ENCODE peak calls at places on chromosomes 6 and 20, in five cellular contexts. One of them, this sample, is unnamed.

GRCh38 chr6:154592199-154592860 is 81.8 kb upstream of the CNKSR3 start:
- DNase-seq in lung: no peak
- DNase-seq in upper lobe of right lung: no peak
- DNase-seq in MM.1S: no peak
- DNase-seq in lower lobe of right lung: no peak
- DNase-seq in this sample: no peak

GRCh38 chr6:159716247-159717086 is 10.8 kb upstream of the WTAP start:
- DNase-seq in lung: no peak
- DNase-seq in lower lobe of right lung: no peak
- DNase-seq in MM.1S: no peak
- DNase-seq in upper lobe of right lung: no peak
- DNase-seq in this sample: peak; percentile 97

GRCh38 chr6:156164701-156165454 is 612.3 kb upstream of the ARID1B start:
- DNase-seq in upper lobe of right lung: no peak
- DNase-seq in lung: no peak
- DNase-seq in lower lobe of right lung: no peak
- DNase-seq in MM.1S: no peak
- DNase-seq in this sample: no peak

GRCh38 chr20:23049933-23050838 is 714 bp upstream of the THBD start:
- DNase-seq in lower lobe of right lung: peak; percentile 81
- DNase-seq in MM.1S: no peak
- DNase-seq in lung: peak; percentile 67
- DNase-seq in upper lobe of right lung: peak; percentile 83
- DNase-seq in this sample: no peak

GRCh38 chr20:43448748-43449535 is 8.8 kb upstream of the SRSF6 start:
- DNase-seq in MM.1S: peak; percentile 40
- DNase-seq in upper lobe of right lung: no peak
- DNase-seq in lower lobe of right lung: no peak
- DNase-seq in lung: no peak
- DNase-seq in this sample: peak; percentile 45

GRCh38 chr20:25486377-25486776 is 78.9 kb downstream of the GINS1 start:
- DNase-seq in lower lobe of right lung: no peak
- DNase-seq in lung: no peak
- DNase-seq in upper lobe of right lung: no peak
- DNase-seq in MM.1S: no peak
- DNase-seq in this sample: no peak

GRCh38 chr6:157478926-157479325 is 97.9 kb downstream of the ZDHHC14 start:
- DNase-seq in lung: no peak
- DNase-seq in upper lobe of right lung: no peak
- DNase-seq in lower lobe of right lung: no peak
- DNase-seq in MM.1S: no peak
- DNase-seq in this sample: no peak

GRCh38 chr6:132590362-132590761 is 821 bp upstream of the TAAR5 start:
- DNase-seq in upper lobe of right lung: no peak
- DNase-seq in MM.1S: no peak
- DNase-seq in lung: no peak
- DNase-seq in lower lobe of right lung: no peak
- DNase-seq in this sample: no peak

GRCh38 chr6:157550114-157550989 is 169.4 kb downstream of the ZDHHC14 start:
- DNase-seq in upper lobe of right lung: no peak
- DNase-seq in lung: no peak
- DNase-seq in MM.1S: no peak
- DNase-seq in lower lobe of right lung: no peak
- DNase-seq in this sample: no peak

GRCh38 chr6:154408906-154409500 is 52.4 kb upstream of the IPCEF1 start:
- DNase-seq in MM.1S: no peak
- DNase-seq in lung: no peak
- DNase-seq in lower lobe of right lung: no peak
- DNase-seq in upper lobe of right lung: no peak
- DNase-seq in this sample: peak; percentile 52

GRCh38 chr6:47044418-47044817 is 2.3 kb upstream of the ADGRF1 start:
- DNase-seq in lower lobe of right lung: no peak
- DNase-seq in MM.1S: no peak
- DNase-seq in lung: no peak
- DNase-seq in upper lobe of right lung: no peak
- DNase-seq in this sample: peak; percentile 98

GRCh38 chr6:147833607-147834006 is 325.1 kb downstream of the SAMD5 start:
- DNase-seq in lung: no peak
- DNase-seq in upper lobe of right lung: no peak
- DNase-seq in lower lobe of right lung: no peak
- DNase-seq in MM.1S: no peak
- DNase-seq in this sample: no peak
- TF ChIP-seq CTCF in lung: no peak
- TF ChIP-seq CTCF in upper lobe of right lung: no peak
- TF ChIP-seq CTCF in lower lobe of right lung: no peak
- TF ChIP-seq CTCF in MM.1S: no peak
- TF ChIP-seq CTCF in this sample: no peak

DNA sequence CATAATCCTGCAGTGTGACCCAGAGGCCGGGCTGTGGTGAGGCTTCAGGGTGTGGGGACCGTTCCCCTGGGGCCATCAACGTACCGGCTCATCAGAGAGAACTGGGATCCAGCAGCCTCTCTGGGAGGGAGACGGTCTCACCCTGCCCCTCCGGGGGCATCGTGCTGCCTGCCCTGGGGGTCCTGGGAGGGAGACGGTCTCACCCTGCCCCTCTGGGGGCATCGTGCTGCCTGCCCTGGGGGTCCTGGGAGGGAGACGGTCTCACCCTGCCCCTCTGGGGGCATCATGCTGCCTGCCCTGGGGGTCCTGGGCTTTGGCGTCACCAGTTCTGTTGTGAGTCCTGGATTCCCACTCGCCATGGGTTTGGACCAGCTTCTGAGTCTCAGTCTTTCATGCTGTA is 17.1 kb downstream of the SMOC2 start:
- DNase-seq in upper lobe of right lung: no peak
- DNase-seq in lung: no peak
- DNase-seq in MM.1S: no peak
- DNase-seq in lower lobe of right lung: no peak
- DNase-seq in this sample: no peak
- H3K36me3 ChIP-seq in upper lobe of right lung: no peaks in the 10 kb centered on the region
- H3K36me3 ChIP-seq in lung: no peaks in the 10 kb centered on the region
- H3K36me3 ChIP-seq in MM.1S: no peaks in the 10 kb centered on the region
- H3K36me3 ChIP-seq in lower lobe of right lung: no peaks in the 10 kb centered on the region
- H3K36me3 ChIP-seq in this sample: no peaks in the 10 kb centered on the region

GRCh38 chr6:35757461-35758123 is 18.8 kb upstream of the CLPSL2 start:
- DNase-seq in MM.1S: no peak
- DNase-seq in lower lobe of right lung: no peak
- DNase-seq in lung: no peak
- DNase-seq in upper lobe of right lung: no peak
- DNase-seq in this sample: peak; percentile 29
- TF ChIP-seq CTCF in MM.1S: peak; percentile 13
- TF ChIP-seq CTCF in lower lobe of right lung: no peak
- TF ChIP-seq CTCF in lung: no peak
- TF ChIP-seq CTCF in upper lobe of right lung: no peak
- TF ChIP-seq CTCF in this sample: peak; percentile 33

DNA sequence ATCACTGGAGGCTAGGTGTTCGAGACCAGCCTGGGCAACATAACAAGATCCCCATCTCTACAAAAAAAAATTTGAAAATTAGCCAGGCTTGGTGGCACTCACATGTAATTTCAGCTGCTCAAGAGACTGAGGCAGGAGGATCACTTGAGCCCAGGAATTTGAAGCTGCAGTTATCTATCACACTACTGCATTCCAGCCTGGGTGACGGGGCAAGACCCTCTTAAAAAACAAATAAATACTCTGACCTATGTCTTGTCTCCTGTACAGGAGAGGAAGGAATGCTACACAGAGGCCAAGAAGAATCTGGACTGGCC is 25.8 kb downstream of the COX4I2 start:
- DNase-seq in MM.1S: no peak
- DNase-seq in lung: no peak
- DNase-seq in upper lobe of right lung: no peak
- DNase-seq in lower lobe of right lung: no peak
- DNase-seq in this sample: no peak
- H3K36me3 ChIP-seq in MM.1S: peaks cover 14% of the 10 kb centered on the region
- H3K36me3 ChIP-seq in lung: no peaks in the 10 kb centered on the region
- H3K36me3 ChIP-seq in upper lobe of right lung: peaks cover 30% of the 10 kb centered on the region
- H3K36me3 ChIP-seq in lower lobe of right lung: peaks cover 25% of the 10 kb centered on the region
- H3K36me3 ChIP-seq in this sample: peaks cover 14% of the 10 kb centered on the region

GRCh38 chr20:13212750-13213149 is 8.3 kb upstream of the ISM1 start:
- DNase-seq in MM.1S: no peak
- DNase-seq in upper lobe of right lung: no peak
- DNase-seq in lung: no peak
- DNase-seq in lower lobe of right lung: no peak
- DNase-seq in this sample: peak; percentile 17

GRCh38 chr20:13220194-13220856 is 749 bp upstream of the ISM1 start:
- DNase-seq in MM.1S: no peak
- DNase-seq in lung: peak; percentile 43
- DNase-seq in upper lobe of right lung: peak; percentile 75
- DNase-seq in lower lobe of right lung: peak; percentile 67
- DNase-seq in this sample: peak; percentile 15

GRCh38 chr20:13213335-13213734 is 7.7 kb upstream of the ISM1 start:
- DNase-seq in MM.1S: no peak
- DNase-seq in lung: no peak
- DNase-seq in upper lobe of right lung: no peak
- DNase-seq in lower lobe of right lung: no peak
- DNase-seq in this sample: no peak

GRCh38 chr20:13219327-13220193 is 1.5 kb upstream of the ISM1 start:
- DNase-seq in lower lobe of right lung: no peak
- DNase-seq in upper lobe of right lung: no peak
- DNase-seq in lung: no peak
- DNase-seq in MM.1S: no peak
- DNase-seq in this sample: no peak

DNA sequence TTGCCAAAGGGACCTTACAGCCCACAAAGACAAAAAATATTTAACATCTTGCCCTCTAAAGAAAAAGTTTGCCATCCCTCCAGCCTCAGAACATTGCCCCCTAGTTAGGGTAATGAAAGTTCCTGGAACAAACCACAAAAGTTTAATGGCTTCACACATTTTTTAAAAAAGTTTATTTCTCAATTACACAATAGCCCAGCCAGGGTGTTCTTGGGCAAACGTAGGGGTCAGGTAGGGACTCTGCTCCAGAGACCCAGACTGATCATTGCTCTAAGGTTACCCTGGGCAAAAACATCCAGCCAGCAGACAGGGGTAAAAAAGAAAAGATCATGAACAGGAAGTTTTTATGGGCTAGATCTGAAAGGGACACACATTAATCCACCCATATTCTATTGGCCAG is 4.5 kb upstream of the ISM1 start:
- DNase-seq in lung: no peak
- DNase-seq in upper lobe of right lung: no peak
- DNase-seq in MM.1S: no peak
- DNase-seq in lower lobe of right lung: no peak
- DNase-seq in this sample: no peak
- TF ChIP-seq CTCF in lung: no peak
- TF ChIP-seq CTCF in upper lobe of right lung: no peak
- TF ChIP-seq CTCF in MM.1S: no peak
- TF ChIP-seq CTCF in lower lobe of right lung: no peak
- TF ChIP-seq CTCF in this sample: no peak

GRCh38 chr20:58841539-58842264 is 9.0 kb downstream of the GNAS-AS1 start:
- DNase-seq in upper lobe of right lung: no peak
- DNase-seq in lower lobe of right lung: no peak
- DNase-seq in MM.1S: no peak
- DNase-seq in lung: no peak
- DNase-seq in this sample: no peak

GRCh38 chr20:58847483-58847882 is 3.2 kb downstream of the GNAS-AS1 start:
- DNase-seq in MM.1S: no peak
- DNase-seq in lung: no peak
- DNase-seq in lower lobe of right lung: no peak
- DNase-seq in upper lobe of right lung: no peak
- DNase-seq in this sample: no peak

GRCh38 chr20:58843128-58843556 is 7.6 kb downstream of the GNAS-AS1 start:
- DNase-seq in lower lobe of right lung: no peak
- DNase-seq in lung: no peak
- DNase-seq in upper lobe of right lung: no peak
- DNase-seq in MM.1S: no peak
- DNase-seq in this sample: no peak

GRCh38 chr20:58842276-58842675 is 8.4 kb downstream of the GNAS-AS1 start:
- DNase-seq in MM.1S: no peak
- DNase-seq in lower lobe of right lung: no peak
- DNase-seq in upper lobe of right lung: no peak
- DNase-seq in lung: no peak
- DNase-seq in this sample: no peak

GRCh38 chr20:58845706-58846105 is 5.0 kb downstream of the GNAS-AS1 start:
- DNase-seq in lower lobe of right lung: no peak
- DNase-seq in MM.1S: no peak
- DNase-seq in lung: no peak
- DNase-seq in upper lobe of right lung: no peak
- DNase-seq in this sample: no peak
- H3K36me3 ChIP-seq in lower lobe of right lung: no peaks in the 10 kb centered on the region
- H3K36me3 ChIP-seq in MM.1S: no peaks in the 10 kb centered on the region
- H3K36me3 ChIP-seq in lung: no peaks in the 10 kb centered on the region
- H3K36me3 ChIP-seq in upper lobe of right lung: no peaks in the 10 kb centered on the region
- H3K36me3 ChIP-seq in this sample: no peaks in the 10 kb centered on the region

DNA sequence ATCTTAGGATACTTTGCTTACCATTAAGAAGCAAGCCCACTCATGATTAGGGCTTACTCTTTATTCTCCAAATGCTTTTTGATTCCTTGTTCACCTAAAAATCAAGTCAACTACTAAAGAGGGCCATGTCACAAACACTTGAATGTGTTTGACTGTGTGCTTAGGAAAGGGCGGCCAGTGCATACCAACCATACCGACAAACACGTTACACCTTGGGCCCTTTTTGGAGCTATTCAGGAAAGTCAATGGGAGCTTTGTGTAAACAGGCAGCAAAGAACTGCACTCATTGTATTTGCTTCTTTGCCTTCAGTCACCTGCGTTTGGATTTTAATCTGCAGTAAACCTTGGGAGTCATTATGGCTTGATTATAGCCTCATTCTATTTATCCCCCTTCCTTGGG is 102.7 kb upstream of the HDGFL1 start:
- DNase-seq in upper lobe of right lung: no peak
- DNase-seq in lung: peak; percentile 47
- DNase-seq in lower lobe of right lung: no peak
- DNase-seq in MM.1S: no peak
- DNase-seq in this sample: no peak
- TF ChIP-seq CTCF in upper lobe of right lung: no peak
- TF ChIP-seq CTCF in lung: no peak
- TF ChIP-seq CTCF in lower lobe of right lung: no peak
- TF ChIP-seq CTCF in MM.1S: no peak
- TF ChIP-seq CTCF in this sample: no peak

DNA sequence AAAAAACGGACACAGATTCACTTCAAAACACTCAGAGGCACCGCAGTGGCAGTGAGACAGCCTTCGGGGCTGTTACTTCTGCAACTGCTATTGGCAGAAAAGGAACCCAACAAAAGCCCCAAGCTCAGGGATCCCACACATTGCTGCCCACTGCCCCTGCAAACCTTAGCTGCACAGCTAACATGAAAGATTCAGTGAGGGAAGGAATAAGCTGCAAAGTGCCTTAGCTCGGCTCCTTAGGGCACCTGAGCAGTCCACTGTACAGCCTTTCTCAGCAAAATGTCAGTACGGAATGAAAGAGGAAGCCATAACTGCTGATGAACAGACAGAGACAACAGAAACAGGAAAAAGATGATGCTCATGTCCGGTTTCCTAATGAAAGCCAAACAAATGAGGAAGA is 179.8 kb upstream of the SHLD1 start:
- DNase-seq in MM.1S: no peak
- DNase-seq in lower lobe of right lung: no peak
- DNase-seq in lung: no peak
- DNase-seq in upper lobe of right lung: no peak
- DNase-seq in this sample: no peak
- H3K36me3 ChIP-seq in MM.1S: peaks cover 16% of the 10 kb centered on the region
- H3K36me3 ChIP-seq in lower lobe of right lung: peaks cover 99% of the 10 kb centered on the region
- H3K36me3 ChIP-seq in lung: peaks cover 15% of the 10 kb centered on the region
- H3K36me3 ChIP-seq in upper lobe of right lung: peaks cover 98% of the 10 kb centered on the region
- H3K36me3 ChIP-seq in this sample: peaks cover 20% of the 10 kb centered on the region

This sample was measured in bronchial epithelial cell.